ENCODE peak calls at places on chromosomes 16 and 17, in eight cellular contexts. O is H1, W is transverse colon, G is left ventricle myocardium inferior, R is psoas muscle, X is heart right ventricle, N is thoracic aorta, Z is A549. Q is an unnamed sample.
A peak's percentile ranks its signal among the peaks of the same experiment; 100 is the strongest.

GRCh38 chr17:79627766-79628690 is 17.2 kb upstream of the RBFOX3 start:
- DNase-seq in O (peak; percentile 38), W (no peak), G (peak; percentile 3), R (no peak), X (no peak), N (no peak), Z (no peak), Q (no peak)

GRCh38 chr17:80673152-80673920 is 128.7 kb downstream of the RPTOR start:
- DNase-seq in O (no peak), W (no peak), G (no peak), R (no peak), X (no peak), N (no peak), Z (no peak), Q (no peak)

GRCh38 chr17:56300191-56300590 is 146.9 kb downstream of the ANKFN1 start:
- DNase-seq in O (no peak), W (no peak), G (no peak), R (no peak), X (no peak), N (no peak), Z (no peak), Q (no peak)

GRCh38 chr16:75943705-75944514 is 217.6 kb upstream of the CPHXL start:
- DNase-seq in O (no peak), W (no peak), G (no peak), R (no peak), X (no peak), N (no peak), Z (no peak), Q (no peak)

GRCh38 chr17:43860077-43860725 is 13.2 kb downstream of the CD300LG start:
- DNase-seq in O (no peak), W (no peak), G (no peak), R (no peak), X (no peak), N (no peak), Z (no peak), Q (no peak)

GRCh38 chr17:55233840-55234239 is 30.9 kb upstream of the HLF start:
- DNase-seq in O (no peak), W (no peak), G (no peak), R (no peak), X (no peak), N (no peak), Z (no peak), Q (no peak)

GRCh38 chr17:44219126-44219635 is 294 bp downstream of the UBTF start:
- DNase-seq in O (peak; percentile 75), W (peak; percentile 69), G (peak; percentile 72), R (peak; percentile 80), X (no peak), N (no peak), Z (peak; percentile 81), Q (peak; percentile 62)

GRCh38 chr16:66020061-66020460 is 346.4 kb upstream of the CDH5 start:
- DNase-seq in O (no peak), W (no peak), G (no peak), R (no peak), X (no peak), N (no peak), Z (no peak), Q (no peak)

GRCh38 chr17:78428842-78429617 is 50.6 kb downstream of the PGS1 start:
- DNase-seq in O (no peak), W (no peak), G (no peak), R (no peak), X (no peak), N (no peak), Z (no peak), Q (no peak)

GRCh38 chr16:56916571-56917403 is 15.2 kb upstream of the HERPUD1 start:
- DNase-seq in O (no peak), W (peak; percentile 52), G (no peak), R (no peak), X (no peak), N (no peak), Z (no peak), Q (no peak)

GRCh38 chr16:56912746-56913703 is 18.9 kb upstream of the HERPUD1 start:
- DNase-seq in O (no peak), W (peak; percentile 43), G (no peak), R (no peak), X (no peak), N (no peak), Z (no peak), Q (no peak)

GRCh38 chr16:56918467-56919012 is 13.4 kb upstream of the HERPUD1 start:
- DNase-seq in O (no peak), W (no peak), G (no peak), R (no peak), X (no peak), N (no peak), Z (no peak), Q (no peak)

GRCh38 chr16:56914896-56915295 is 17.0 kb upstream of the HERPUD1 start:
- DNase-seq in O (no peak), W (no peak), G (no peak), R (no peak), X (no peak), N (no peak), Z (no peak), Q (no peak)

DNA sequence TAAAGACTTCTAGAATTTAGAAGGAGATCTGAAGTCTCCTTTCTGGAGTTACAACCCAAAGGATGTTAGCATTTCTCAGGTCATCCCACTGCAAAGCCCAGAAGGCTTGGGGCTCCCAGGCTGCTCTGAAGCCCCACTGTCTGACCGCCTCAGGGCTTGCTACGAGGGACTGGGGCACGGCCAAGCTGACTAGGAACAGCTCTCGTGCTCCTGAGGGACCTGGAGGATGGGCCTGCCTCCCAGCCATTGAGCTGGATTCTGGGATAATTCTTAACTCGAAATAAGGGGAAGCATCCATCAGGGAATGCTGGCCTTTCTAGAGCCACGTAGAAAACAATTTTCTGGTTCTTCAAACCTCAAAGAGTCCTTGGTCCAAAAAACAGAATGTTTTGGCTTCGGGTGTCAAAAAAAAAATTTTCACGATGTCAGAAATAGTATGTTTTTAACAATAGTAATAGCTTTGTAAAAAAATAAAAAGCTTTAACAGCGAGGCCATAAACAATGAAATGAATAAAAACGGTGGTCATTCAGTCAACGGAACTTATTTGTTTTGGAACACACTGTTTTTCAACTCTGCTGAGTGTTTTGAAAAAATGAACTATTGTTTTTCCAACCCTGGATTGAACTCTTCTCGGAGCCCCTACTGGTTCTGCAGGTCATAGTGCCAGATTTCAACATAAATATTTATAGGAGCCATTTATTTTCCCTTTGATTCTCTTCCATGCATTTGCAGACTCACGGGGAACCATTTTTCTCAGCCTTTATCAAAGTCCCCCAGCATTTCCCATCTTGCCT is 16.4 kb upstream of the HERPUD1 start:
- DNase-seq in O (no peak), W (no peak), G (no peak), R (no peak), X (peak; percentile 31), N (no peak), Z (no peak), Q (no peak)
- H3K4me1 ChIP-seq in O (no peaks in the 10 kb centered on the region), W (peaks cover 16% of the 10 kb centered on the region), G (peaks cover 61% of the 10 kb centered on the region), R (no peaks in the 10 kb centered on the region), X (peaks cover 22% of the 10 kb centered on the region), N (peaks cover 10% of the 10 kb centered on the region), Z (no peaks in the 10 kb centered on the region), Q (no peaks in the 10 kb centered on the region)

DNA sequence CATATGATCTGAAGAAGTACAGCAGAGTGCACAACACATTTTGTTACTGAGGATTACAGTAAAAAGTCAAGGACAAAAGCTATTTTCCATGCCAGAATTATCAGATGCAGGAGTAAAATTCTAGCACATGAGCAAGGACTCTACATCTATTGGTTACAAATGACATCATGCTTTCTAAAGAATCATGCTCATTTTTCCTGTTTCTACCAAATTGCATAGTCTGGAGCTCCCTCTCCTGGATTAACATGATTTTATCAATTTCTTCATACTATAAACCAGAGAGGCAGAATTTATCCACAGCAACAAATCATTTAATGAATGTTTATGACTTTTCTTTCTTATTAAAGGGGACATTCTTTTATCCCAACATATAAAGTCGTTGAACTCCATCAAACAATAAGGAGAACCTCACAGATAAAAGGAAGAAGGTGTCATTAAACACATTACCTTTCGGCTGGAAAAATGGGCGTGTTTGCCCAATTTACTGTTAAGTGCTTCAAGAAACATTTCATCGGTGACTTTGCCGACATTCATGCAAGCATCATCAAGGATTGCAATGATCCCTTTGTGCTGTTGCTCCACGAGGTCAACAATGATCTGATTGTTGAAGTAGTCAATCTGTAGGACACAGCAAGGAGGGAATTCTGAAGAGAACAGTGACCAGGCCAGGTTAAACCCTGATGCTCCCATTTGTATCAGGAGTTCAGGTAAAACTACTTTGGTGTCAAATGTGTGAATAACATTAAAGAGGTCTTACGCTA is 121.7 kb downstream of the MYO1D start:
- DNase-seq in O (no peak), W (no peak), G (no peak), R (no peak), X (no peak), N (no peak), Z (peak; percentile 78), Q (no peak)
- TF ChIP-seq CTCF in O (peak; percentile 27), W (peak; percentile 37), G (peak; percentile 60), R (peak; percentile 41), X (no peak), N (peak; percentile 37), Z (peak; percentile 86), Q (peak; percentile 18)

GRCh38 chr16:50066482-50067289 is 916 bp downstream of the HEATR3 start:
- DNase-seq in O (no peak), W (no peak), G (no peak), R (no peak), X (no peak), N (no peak), Z (no peak), Q (no peak)

GRCh38 chr16:50068550-50068949 is 2.8 kb downstream of the HEATR3 start:
- DNase-seq in O (no peak), W (no peak), G (no peak), R (no peak), X (no peak), N (no peak), Z (no peak), Q (no peak)

GRCh38 chr16:50069060-50069459 is 3.3 kb downstream of the HEATR3 start:
- DNase-seq in O (no peak), W (no peak), G (no peak), R (no peak), X (no peak), N (no peak), Z (no peak), Q (no peak)

GRCh38 chr16:50065624-50066481 is at the start of gene HEATR3:
- DNase-seq in O (peak; percentile 97), W (peak; percentile 96), G (peak; percentile 92), R (peak; percentile 92), X (peak; percentile 96), N (peak; percentile 64), Z (peak; percentile 95), Q (peak; percentile 94)

DNA sequence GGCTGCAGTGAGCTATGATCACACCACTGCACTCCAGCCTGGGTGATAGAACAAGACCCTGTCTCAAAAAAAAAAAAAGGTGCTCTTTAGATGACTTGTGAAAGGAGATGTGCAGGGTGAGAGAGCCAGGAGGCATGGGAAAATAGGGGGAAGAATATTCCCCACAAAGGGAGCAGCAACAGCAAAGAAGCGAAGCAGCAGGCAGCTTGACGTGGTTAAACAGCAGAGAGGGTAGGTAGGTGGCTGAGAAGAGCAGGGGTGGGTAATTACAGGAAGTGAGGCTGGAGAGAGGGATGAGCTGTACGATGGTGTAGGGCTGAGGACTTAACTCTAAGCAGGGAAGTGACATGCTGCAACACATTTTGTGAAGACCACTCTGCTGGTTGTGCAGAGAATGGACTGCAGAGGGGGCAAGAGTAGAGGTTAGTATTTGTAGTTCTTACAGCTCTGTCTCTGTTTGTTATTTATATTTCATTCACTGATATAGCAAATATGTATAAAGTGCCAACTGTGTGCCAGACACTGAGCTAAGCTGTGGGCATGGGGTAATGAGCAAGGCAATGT is 1.6 kb downstream of the HEATR3 start:
- DNase-seq in O (peak; percentile 46), W (no peak), G (no peak), R (no peak), X (no peak), N (no peak), Z (peak; percentile 45), Q (no peak)
- H3K4me3 ChIP-seq in O (peak overlapping the region; percentile 21), W (no peak overlapping the region), G (peak overlapping the region; percentile 94), R (peak overlapping the region; percentile 91), X (peak overlapping the region; percentile 70), N (peak overlapping the region; percentile 99), Z (peak overlapping the region; percentile 90), Q (no peak overlapping the region)

GRCh38 chr16:29815032-29815721 is 775 bp upstream of the PAGR1 start:
- DNase-seq in O (peak; percentile 61), W (no peak), G (peak; percentile 51), R (peak; percentile 41), X (no peak), N (no peak), Z (no peak), Q (no peak)
- H3K4me1 ChIP-seq in O (peaks cover 41% of the 10 kb centered on the region), W (peaks cover 76% of the 10 kb centered on the region), G (peaks cover 86% of the 10 kb centered on the region), R (peaks cover 32% of the 10 kb centered on the region), X (peaks cover 45% of the 10 kb centered on the region), N (peaks cover 48% of the 10 kb centered on the region), Z (peaks cover 48% of the 10 kb centered on the region), Q (peaks cover 18% of the 10 kb centered on the region)